ENCODE peak calls at places on chromosomes 7 and 10, in six cellular contexts. U is NCI-H460, B is activated gamma-delta T cell treated with Interleukin-2 at 50 U/mL for 16 hours, E is NCI-H1092, Q is NCI-H2171, I is GF-D8. G is an unnamed sample.
A peak's percentile ranks its signal among the peaks of the same experiment; 100 is the strongest.

GRCh38 chr7:138890782-138891445 is 90.3 kb downstream of the KIAA1549 start:
- DNase-seq in Q (no peak), E (peak; percentile 40), B (no peak), U (peak; percentile 90), I (no peak), G (peak; percentile 42)

GRCh38 chr7:123865517-123866117 is 20.6 kb downstream of the HYAL4 start:
- DNase-seq in Q (no peak), U (peak; percentile 69), I (no peak), B (peak; percentile 41), E (peak; percentile 33), G (peak; percentile 67)

GRCh38 chr7:151168787-151169162 is 1.3 kb upstream of the GBX1 start:
- DNase-seq in U (no peak), E (no peak), B (no peak), I (no peak), Q (no peak), G (no peak)

GRCh38 chr10:103692421-103693069 is 162.8 kb downstream of the SH3PXD2A start:
- DNase-seq in Q (peak; percentile 14), E (no peak), I (no peak), U (no peak), B (no peak), G (no peak)

GRCh38 chr7:139620676-139621344 is 97.3 kb downstream of the CLEC2L start:
- DNase-seq in E (no peak), Q (peak; percentile 1), I (no peak), B (peak; percentile 47), U (peak; percentile 34), G (peak; percentile 68)

GRCh38 chr10:71536332-71536731 is 139.6 kb downstream of the CDH23 start:
- DNase-seq in B (no peak), Q (no peak), U (no peak), E (no peak), I (no peak), G (no peak)

GRCh38 chr7:26531926-26532325 is 240.3 kb downstream of the SNX10 start:
- DNase-seq in U (no peak), I (no peak), E (no peak), B (no peak), Q (no peak), G (no peak)

GRCh38 chr10:24707445-24707844 is 16.2 kb downstream of the ARHGAP21 start:
- DNase-seq in U (no peak), B (no peak), I (no peak), E (no peak), Q (no peak), G (no peak)

GRCh38 chr10:100747826-100748231 is 2.4 kb downstream of the PAX2 start:
- DNase-seq in B (no peak), I (no peak), U (no peak), E (no peak), Q (no peak), G (no peak)

GRCh38 chr10:33211123-33211878 is 123.2 kb downstream of the NRP1 start:
- DNase-seq in B (peak; percentile 8), E (no peak), Q (no peak), U (no peak), I (no peak), G (no peak)

GRCh38 chr10:118844731-118845573 is 90.2 kb upstream of the CACUL1 start:
- DNase-seq in I (no peak), U (no peak), Q (no peak), B (no peak), E (no peak), G (no peak)

GRCh38 chr10:96850825-96851224 is 18.7 kb downstream of the LCOR start:
- DNase-seq in I (no peak), B (no peak), E (no peak), U (no peak), Q (no peak), G (no peak)

GRCh38 chr7:25926009-25926408 is 226.0 kb upstream of the NFE2L3 start:
- DNase-seq in U (peak; percentile 77), I (no peak), E (no peak), Q (no peak), B (no peak), G (no peak)

GRCh38 chr7:35768346-35768745 is 32.5 kb upstream of the SEPTIN7 start:
- DNase-seq in U (no peak), B (no peak), Q (no peak), I (no peak), E (no peak), G (no peak)

GRCh38 chr7:78780560-78780959 is 672.9 kb downstream of the MAGI2 start:
- DNase-seq in U (no peak), I (no peak), E (no peak), Q (no peak), B (no peak), G (no peak)

GRCh38 chr10:67107670-67108069 is 181.8 kb downstream of the LRRTM3 start:
- DNase-seq in E (no peak), I (no peak), Q (no peak), B (no peak), U (no peak), G (no peak)

GRCh38 chr7:34844401-34844800 is 186.4 kb downstream of the NPSR1 start:
- DNase-seq in U (no peak), E (no peak), B (no peak), I (no peak), Q (no peak), G (no peak)

GRCh38 chr7:83178796-83179195 is 16.1 kb upstream of the PCLO start:
- DNase-seq in Q (no peak), U (no peak), E (no peak), I (no peak), B (no peak), G (no peak)

GRCh38 chr7:82592416-82592815 is 148.8 kb upstream of the CACNA2D1 start:
- DNase-seq in B (no peak), U (no peak), E (no peak), Q (no peak), I (no peak), G (no peak)

GRCh38 chr10:69826789-69827532 is 25.3 kb downstream of the COL13A1 start:
- DNase-seq in B (no peak), I (no peak), U (no peak), E (no peak), Q (no peak), G (no peak)

GRCh38 chr10:84314269-84314668 is 14.1 kb upstream of the CCSER2 start:
- DNase-seq in B (no peak), Q (no peak), U (no peak), E (no peak), I (no peak), G (no peak)

GRCh38 chr10:17703706-17704105 is 48.3 kb upstream of the TMEM236 start:
- DNase-seq in E (no peak), B (no peak), I (no peak), U (no peak), Q (no peak), G (no peak)

GRCh38 chr7:70506463-70506862 is 625.5 kb upstream of the GALNT17 start:
- DNase-seq in I (no peak), Q (no peak), E (no peak), B (no peak), U (no peak), G (no peak)

GRCh38 chr7:157211710-157212109 is 73.0 kb downstream of the UBE3C start:
- DNase-seq in Q (peak; percentile 85), B (no peak), E (peak; percentile 39), I (no peak), U (no peak), G (no peak)

GRCh38 chr7:44087914-44088838 is 5.8 kb upstream of the POLM start:
- DNase-seq in B (no peak), I (no peak), E (no peak), Q (no peak), U (no peak), G (no peak)

GRCh38 chr10:92690211-92691041 is 671 bp downstream of the HHEX start:
- DNase-seq in I (peak; percentile 100), B (peak; percentile 62), Q (no peak), E (no peak), U (peak; percentile 57), G (no peak)

GRCh38 chr7:76294344-76295024 is 8.0 kb upstream of the HSPB1 start:
- DNase-seq in Q (peak; percentile 95), B (no peak), U (peak; percentile 94), I (no peak), E (peak; percentile 96), G (peak; percentile 92)

GRCh38 chr10:126006264-126006663 is 109.9 kb downstream of the FANK1 start:
- DNase-seq in U (no peak), E (no peak), I (no peak), Q (no peak), B (no peak), G (no peak)

GRCh38 chr7:73482746-73483145 is 39.3 kb downstream of the BAZ1B start:
- DNase-seq in I (no peak), U (no peak), E (no peak), B (no peak), Q (no peak), G (no peak)

GRCh38 chr10:76428541-76429330 is 997.3 kb downstream of the LRMDA start:
- DNase-seq in Q (no peak), U (no peak), I (no peak), E (no peak), B (no peak), G (no peak)

GRCh38 chr7:111758332-111758731 is 196.0 kb upstream of the IMMP2L start:
- DNase-seq in U (no peak), B (no peak), Q (peak; percentile 24), E (no peak), I (no peak), G (peak; percentile 41)

G was measured in NCI-H345.